ENCODE peak calls at places on chromosome 15, in four cellular contexts. One of them, this sample, is unnamed.

GRCh38 chr15:52254331-52254730 is 41.3 kb downstream of the MYO5C start:
- DNase-seq in ACHN: no peak
- DNase-seq in AG04450: no peak
- DNase-seq in EH: no peak
- DNase-seq in this sample: peak; percentile 18

GRCh38 chr15:57217716-57218598 is 158.3 kb upstream of the CGNL1 start:
- DNase-seq in ACHN: peak; percentile 42
- DNase-seq in AG04450: no peak
- DNase-seq in EH: peak; percentile 61
- DNase-seq in this sample: peak; percentile 74

GRCh38 chr15:62880278-62880677 is 162.3 kb upstream of the TPM1 start:
- DNase-seq in ACHN: no peak
- DNase-seq in AG04450: no peak
- DNase-seq in EH: peak; percentile 77
- DNase-seq in this sample: peak; percentile 26

GRCh38 chr15:101240364-101240763 is 11.5 kb downstream of the CHSY1 start:
- DNase-seq in ACHN: no peak
- DNase-seq in AG04450: no peak
- DNase-seq in EH: no peak
- DNase-seq in this sample: no peak

GRCh38 chr15:39124155-39124924 is 456.5 kb upstream of the THBS1 start:
- DNase-seq in ACHN: no peak
- DNase-seq in AG04450: no peak
- DNase-seq in EH: peak; percentile 75
- DNase-seq in this sample: peak; percentile 58

GRCh38 chr15:49712846-49713450 is 92.1 kb downstream of the DTWD1 start:
- DNase-seq in ACHN: no peak
- DNase-seq in AG04450: no peak
- DNase-seq in EH: no peak
- DNase-seq in this sample: no peak

GRCh38 chr15:73628976-73629854 is 4.0 kb downstream of the NPTN start:
- DNase-seq in ACHN: no peak
- DNase-seq in AG04450: no peak
- DNase-seq in EH: no peak
- DNase-seq in this sample: no peak

GRCh38 chr15:69652906-69653305 is 200.3 kb downstream of the RPLP1 start:
- DNase-seq in ACHN: no peak
- DNase-seq in AG04450: no peak
- DNase-seq in EH: no peak
- DNase-seq in this sample: no peak

GRCh38 chr15:74318376-74319137 is 48.9 kb downstream of the CYP11A1 start:
- DNase-seq in ACHN: no peak
- DNase-seq in AG04450: no peak
- DNase-seq in EH: no peak
- DNase-seq in this sample: peak; percentile 42

GRCh38 chr15:75052972-75053747 is 29.8 kb downstream of the PPCDC start:
- DNase-seq in ACHN: no peak
- DNase-seq in AG04450: no peak
- DNase-seq in EH: no peak
- DNase-seq in this sample: no peak

GRCh38 chr15:77030042-77030927 is 35.4 kb downstream of the PSTPIP1 start:
- DNase-seq in ACHN: no peak
- DNase-seq in AG04450: no peak
- DNase-seq in EH: no peak
- DNase-seq in this sample: no peak

GRCh38 chr15:63391669-63392354 is 10.2 kb upstream of the CA12 start:
- DNase-seq in ACHN: no peak
- DNase-seq in AG04450: no peak
- DNase-seq in EH: no peak
- DNase-seq in this sample: no peak

GRCh38 chr15:92665100-92665555 is 9.6 kb upstream of the FAM174B start:
- DNase-seq in ACHN: no peak
- DNase-seq in AG04450: peak; percentile 27
- DNase-seq in EH: peak; percentile 82
- DNase-seq in this sample: peak; percentile 58

GRCh38 chr15:90809536-90809935 is 58.9 kb upstream of the FURIN start:
- DNase-seq in ACHN: no peak
- DNase-seq in AG04450: no peak
- DNase-seq in EH: no peak
- DNase-seq in this sample: no peak

GRCh38 chr15:85380860-85381535 is 595 bp downstream of the AKAP13 start:
- DNase-seq in ACHN: peak; percentile 36
- DNase-seq in AG04450: no peak
- DNase-seq in EH: peak; percentile 46
- DNase-seq in this sample: peak; percentile 44

GRCh38 chr15:90159213-90159612 is 41.9 kb upstream of the SEMA4B start:
- DNase-seq in ACHN: no peak
- DNase-seq in AG04450: no peak
- DNase-seq in EH: no peak
- DNase-seq in this sample: no peak

GRCh38 chr15:101320501-101321052 is 25.5 kb upstream of the SNRPA1 start:
- DNase-seq in ACHN: no peak
- DNase-seq in AG04450: no peak
- DNase-seq in EH: no peak
- DNase-seq in this sample: no peak

GRCh38 chr15:67820147-67820991 is 4.9 kb upstream of the SKOR1 start:
- DNase-seq in ACHN: no peak
- DNase-seq in AG04450: no peak
- DNase-seq in EH: no peak
- DNase-seq in this sample: no peak

GRCh38 chr15:52795464-52796227 is 5.5 kb upstream of the ONECUT1 start:
- DNase-seq in ACHN: no peak
- DNase-seq in AG04450: no peak
- DNase-seq in EH: no peak
- DNase-seq in this sample: no peak

GRCh38 chr15:95086543-95087252 is 855.3 kb downstream of the MCTP2 start:
- DNase-seq in ACHN: peak; percentile 31
- DNase-seq in AG04450: peak; percentile 46
- DNase-seq in EH: peak; percentile 82
- DNase-seq in this sample: peak; percentile 2

GRCh38 chr15:47374222-47374621 is 343.1 kb upstream of the SEMA6D start:
- DNase-seq in ACHN: peak; percentile 11
- DNase-seq in AG04450: no peak
- DNase-seq in EH: peak; percentile 36
- DNase-seq in this sample: peak; percentile 9

GRCh38 chr15:41791970-41792637 is 17.8 kb downstream of the MAPKBP1 start:
- DNase-seq in ACHN: no peak
- DNase-seq in AG04450: no peak
- DNase-seq in EH: no peak
- DNase-seq in this sample: no peak

GRCh38 chr15:74776851-74777768 is 4.8 kb upstream of the CSK start:
- DNase-seq in ACHN: no peak
- DNase-seq in AG04450: no peak
- DNase-seq in EH: peak; percentile 57
- DNase-seq in this sample: no peak

GRCh38 chr15:41544650-41545015 is 576 bp upstream of the RPAP1 start:
- DNase-seq in ACHN: no peak
- DNase-seq in AG04450: no peak
- DNase-seq in EH: peak; percentile 44
- DNase-seq in this sample: no peak

GRCh38 chr15:23565395-23566069 is at the start of gene MKRN3:
- DNase-seq in ACHN: no peak
- DNase-seq in AG04450: peak; percentile 27
- DNase-seq in EH: no peak
- DNase-seq in this sample: peak; percentile 85

GRCh38 chr15:41490355-41490754 is 3.3 kb upstream of the ITPKA start:
- DNase-seq in ACHN: peak; percentile 90
- DNase-seq in AG04450: peak; percentile 92
- DNase-seq in EH: peak; percentile 95
- DNase-seq in this sample: peak; percentile 96

GRCh38 chr15:69451951-69452701 is 492 bp upstream of the RPLP1 start:
- DNase-seq in ACHN: peak; percentile 58
- DNase-seq in AG04450: no peak
- DNase-seq in EH: peak; percentile 59
- DNase-seq in this sample: peak; percentile 16

GRCh38 chr15:92305342-92305741 is 88.3 kb upstream of the ST8SIA2 start:
- DNase-seq in ACHN: no peak
- DNase-seq in AG04450: no peak
- DNase-seq in EH: no peak
- DNase-seq in this sample: no peak

GRCh38 chr15:91535856-91536500 is 317.5 kb upstream of the SLCO3A1 start:
- DNase-seq in ACHN: no peak
- DNase-seq in AG04450: no peak
- DNase-seq in EH: peak; percentile 72
- DNase-seq in this sample: no peak

GRCh38 chr15:78007965-78008886 is 69.3 kb downstream of the TBC1D2B start:
- DNase-seq in ACHN: peak; percentile 21
- DNase-seq in AG04450: peak; percentile 38
- DNase-seq in EH: peak; percentile 87
- DNase-seq in this sample: peak; percentile 80

GRCh38 chr15:62886431-62887071 is 156.0 kb upstream of the TPM1 start:
- DNase-seq in ACHN: no peak
- DNase-seq in AG04450: no peak
- DNase-seq in EH: peak; percentile 54
- DNase-seq in this sample: peak; percentile 57

GRCh38 chr15:91949361-91949760 is 95.9 kb downstream of the SLCO3A1 start:
- DNase-seq in ACHN: no peak
- DNase-seq in AG04450: no peak
- DNase-seq in EH: no peak
- DNase-seq in this sample: no peak

GRCh38 chr15:89533861-89534544 is 37.6 kb upstream of the RHCG start:
- DNase-seq in ACHN: no peak
- DNase-seq in AG04450: no peak
- DNase-seq in EH: peak; percentile 58
- DNase-seq in this sample: peak; percentile 52

GRCh38 chr15:68277131-68277604 is 377 bp upstream of the FEM1B start:
- DNase-seq in ACHN: peak; percentile 53
- DNase-seq in AG04450: no peak
- DNase-seq in EH: peak; percentile 65
- DNase-seq in this sample: peak; percentile 25

GRCh38 chr15:72340366-72340765 is 20.4 kb upstream of the CELF6 start:
- DNase-seq in ACHN: no peak
- DNase-seq in AG04450: no peak
- DNase-seq in EH: peak; percentile 34
- DNase-seq in this sample: peak; percentile 14

GRCh38 chr15:73273181-73274002 is 95.4 kb downstream of the HCN4 start:
- DNase-seq in ACHN: peak; percentile 49
- DNase-seq in AG04450: peak; percentile 16
- DNase-seq in EH: peak; percentile 61
- DNase-seq in this sample: peak; percentile 59

GRCh38 chr15:35547775-35548364 is 1.9 kb upstream of the DPH6 start:
- DNase-seq in ACHN: no peak
- DNase-seq in AG04450: no peak
- DNase-seq in EH: no peak
- DNase-seq in this sample: no peak

GRCh38 chr15:91970142-91970541 is 116.6 kb downstream of the SLCO3A1 start:
- DNase-seq in ACHN: no peak
- DNase-seq in AG04450: peak; percentile 39
- DNase-seq in EH: peak; percentile 12
- DNase-seq in this sample: no peak